ENCODE peak calls at places on chromosomes 7 and 10, in eight cellular contexts. L is esophagus squamous epithelium, O is IMR-90, K is psoas muscle, W is GM23248, J is cardiac muscle cell, D is body of pancreas, B is lower lobe of right lung. U is an unnamed sample.

GRCh38 chr7:23261843-23262452 is 15.4 kb downstream of the GPNMB start:
- DNase-seq in L (no peak), O (peak; percentile 67), K (peak; percentile 51), W (peak; percentile 81), J (peak; percentile 78), D (peak; percentile 60), B (peak; percentile 65), U (peak; percentile 77)

GRCh38 chr7:66741706-66742053 is 1.1 kb downstream of the RABGEF1 start:
- DNase-seq in L (no peak), O (peak; percentile 35), K (no peak), W (peak; percentile 69), J (peak; percentile 37), D (peak; percentile 37), B (no peak), U (no peak)

GRCh38 chr10:47031953-47032465 is 120.8 kb downstream of the PTPN20 start:
- DNase-seq in L (no peak), O (peak; percentile 41), K (peak; percentile 57), W (peak; percentile 90), J (no peak), D (peak; percentile 12), B (no peak), U (no peak)

GRCh38 chr10:90418869-90419652 is 438.8 kb downstream of the HTR7 start:
- DNase-seq in L (no peak), O (peak; percentile 97), K (no peak), W (no peak), J (peak; percentile 83), D (no peak), B (no peak), U (peak; percentile 57)

GRCh38 chr7:142094861-142095260 is 16.7 kb upstream of the MGAM2 start:
- DNase-seq in L (no peak), O (no peak), K (no peak), W (peak; percentile 46), J (no peak), D (no peak), B (no peak), U (no peak)

GRCh38 chr7:108598153-108598552 is 28.5 kb downstream of the DNAJB9 start:
- DNase-seq in L (no peak), O (no peak), K (no peak), W (no peak), J (no peak), D (no peak), B (no peak), U (no peak)

GRCh38 chr7:93921190-93921585 is 347 bp upstream of the GNG11 start:
- DNase-seq in L (no peak), O (no peak), K (no peak), W (peak; percentile 30), J (peak; percentile 30), D (no peak), B (no peak), U (no peak)

GRCh38 chr10:88066876-88067275 is 203.5 kb downstream of the PTEN start:
- DNase-seq in L (no peak), O (no peak), K (no peak), W (no peak), J (no peak), D (no peak), B (no peak), U (no peak)

GRCh38 chr10:21989453-21990154 is 13.9 kb downstream of the DNAJC1 start:
- DNase-seq in L (no peak), O (peak; percentile 52), K (peak; percentile 39), W (peak; percentile 91), J (peak; percentile 90), D (peak; percentile 59), B (peak; percentile 53), U (peak; percentile 75)

GRCh38 chr10:17425584-17426262 is 28.7 kb downstream of the ST8SIA6 start:
- DNase-seq in L (no peak), O (no peak), K (no peak), W (no peak), J (no peak), D (no peak), B (no peak), U (no peak)

GRCh38 chr7:116741625-116742316 is 69.8 kb downstream of the MET start:
- DNase-seq in L (no peak), O (peak; percentile 13), K (no peak), W (no peak), J (no peak), D (no peak), B (no peak), U (no peak)

GRCh38 chr10:83957168-83957750 is 182.1 kb upstream of the GHITM start:
- DNase-seq in L (no peak), O (no peak), K (no peak), W (no peak), J (no peak), D (no peak), B (no peak), U (no peak)

GRCh38 chr7:131556055-131556911 is at the start of gene PODXL:
- DNase-seq in L (no peak), O (peak; percentile 17), K (peak; percentile 80), W (peak; percentile 82), J (peak; percentile 66), D (peak; percentile 86), B (peak; percentile 83), U (peak; percentile 73)

GRCh38 chr10:52652431-52653220 is 120.0 kb downstream of the MBL2 start:
- DNase-seq in L (no peak), O (no peak), K (no peak), W (peak; percentile 32), J (peak; percentile 13), D (no peak), B (no peak), U (no peak)

GRCh38 chr7:64313740-64314491 is at the start of gene ZNF736:
- DNase-seq in L (peak; percentile 48), O (peak; percentile 94), K (peak; percentile 87), W (peak; percentile 97), J (peak; percentile 93), D (peak; percentile 88), B (peak; percentile 93), U (peak; percentile 70)

GRCh38 chr7:64310426-64310825 is 3.3 kb upstream of the ZNF736 start:
- DNase-seq in L (no peak), O (no peak), K (no peak), W (no peak), J (no peak), D (no peak), B (no peak), U (no peak)

GRCh38 chr7:64312826-64313225 is 935 bp upstream of the ZNF736 start:
- DNase-seq in L (no peak), O (no peak), K (no peak), W (peak; percentile 18), J (no peak), D (no peak), B (no peak), U (no peak)

GRCh38 chr7:64307254-64308018 is 6.3 kb upstream of the ZNF736 start:
- DNase-seq in L (peak; percentile 73), O (peak; percentile 68), K (peak; percentile 88), W (peak; percentile 92), J (peak; percentile 97), D (peak; percentile 94), B (peak; percentile 97), U (peak; percentile 75)

DNA sequence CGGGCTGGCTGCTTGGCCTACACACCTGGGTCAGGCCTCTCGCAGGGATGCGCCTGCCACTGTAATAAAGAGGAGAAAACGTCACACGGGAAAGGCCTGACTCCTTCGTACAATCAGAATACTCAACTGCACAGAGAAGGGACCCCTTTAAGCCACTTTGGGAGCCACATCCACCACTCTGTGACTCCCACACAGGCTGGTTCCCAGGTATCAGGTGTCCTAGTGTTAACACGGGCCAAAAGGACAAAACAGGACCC is 5.8 kb upstream of the ZNF736 start:
- DNase-seq in L (no peak), O (no peak), K (no peak), W (no peak), J (no peak), D (no peak), B (no peak), U (no peak)
- H3K9me3 ChIP-seq in L (no peaks in the 10 kb centered on the region), O (no peaks in the 10 kb centered on the region), K (no peaks in the 10 kb centered on the region), W (no peaks in the 10 kb centered on the region), J (no peaks in the 10 kb centered on the region), D (no peaks in the 10 kb centered on the region), B (no peaks in the 10 kb centered on the region), U (no peaks in the 10 kb centered on the region)

GRCh38 chr10:133087045-133087678 is 562 bp upstream of the ADGRA1 start:
- DNase-seq in L (no peak), O (no peak), K (no peak), W (no peak), J (no peak), D (no peak), B (no peak), U (no peak)
- H3K4me3 ChIP-seq in L (no peak overlapping the region), O (no peak overlapping the region), K (peak overlapping the region; percentile 51), W (no peak overlapping the region), J (no peak overlapping the region), D (no peak overlapping the region), B (no peak overlapping the region), U (no peak overlapping the region)

DNA sequence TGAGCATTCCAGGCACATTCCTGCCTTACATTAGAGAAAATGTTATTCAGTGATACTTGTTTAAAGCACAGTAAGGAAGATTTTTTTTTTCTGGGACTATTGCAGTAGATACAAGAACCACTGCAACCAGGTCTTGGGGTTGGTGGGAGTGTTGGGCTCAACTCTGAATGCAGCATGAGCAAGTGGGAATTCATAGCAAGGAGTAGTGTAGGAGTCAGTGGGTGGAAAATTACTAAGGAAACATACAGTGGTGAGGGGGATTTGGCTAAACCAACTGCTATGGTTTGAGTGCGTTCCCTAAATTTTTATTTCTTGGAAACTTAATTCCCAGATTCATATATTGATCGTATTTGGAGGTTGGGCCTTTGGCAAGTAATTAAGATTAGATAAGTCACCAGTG is 22.4 kb downstream of the WAC start:
- DNase-seq in L (no peak), O (no peak), K (no peak), W (no peak), J (no peak), D (no peak), B (no peak), U (no peak)
- H3K36me3 ChIP-seq in L (no peaks in the 10 kb centered on the region), O (peaks cover 13% of the 10 kb centered on the region), K (no peaks in the 10 kb centered on the region), W (peaks cover 25% of the 10 kb centered on the region), J (peaks cover 12% of the 10 kb centered on the region), D (no peaks in the 10 kb centered on the region), B (peaks cover 28% of the 10 kb centered on the region), U (peaks cover 3% of the 10 kb centered on the region)

GRCh38 chr7:64557601-64558322 is 5.1 kb downstream of the ZNF680 start:
- DNase-seq in L (no peak), O (no peak), K (no peak), W (no peak), J (no peak), D (no peak), B (no peak), U (no peak)

GRCh38 chr7:64558323-64558705 is 4.6 kb downstream of the ZNF680 start:
- DNase-seq in L (no peak), O (no peak), K (no peak), W (no peak), J (peak; percentile 22), D (no peak), B (no peak), U (no peak)

GRCh38 chr7:64558781-64559180 is 4.1 kb downstream of the ZNF680 start:
- DNase-seq in L (no peak), O (no peak), K (no peak), W (peak; percentile 46), J (peak; percentile 57), D (no peak), B (no peak), U (no peak)

GRCh38 chr7:64562246-64562620 is 638 bp downstream of the ZNF680 start:
- DNase-seq in L (no peak), O (no peak), K (no peak), W (no peak), J (no peak), D (no peak), B (no peak), U (no peak)

DNA sequence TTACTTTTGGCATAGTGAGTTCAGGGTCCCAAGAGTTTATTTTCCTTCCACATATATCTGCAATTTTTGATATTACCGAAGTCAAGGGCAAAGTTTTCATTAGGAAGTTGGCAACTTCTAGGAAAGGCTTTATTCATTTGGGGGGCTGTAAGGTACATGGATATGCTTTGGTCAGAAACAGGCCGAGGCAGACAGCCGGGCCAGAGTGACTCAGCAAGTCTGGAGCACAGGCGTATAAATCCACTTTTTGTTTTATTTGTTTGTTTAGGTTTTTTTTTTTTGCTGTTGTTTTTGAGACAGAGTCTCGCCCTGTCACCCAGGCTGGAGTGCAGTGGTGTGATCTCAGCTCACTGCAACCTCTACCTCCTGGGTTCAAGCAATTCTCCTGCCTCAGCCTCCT is 3.7 kb downstream of the ZNF680 start:
- DNase-seq in L (no peak), O (no peak), K (peak; percentile 20), W (peak; percentile 70), J (peak; percentile 65), D (peak; percentile 37), B (no peak), U (no peak)
- H3K9me3 ChIP-seq in L (no peaks in the 10 kb centered on the region), O (no peaks in the 10 kb centered on the region), K (no peaks in the 10 kb centered on the region), W (no peaks in the 10 kb centered on the region), J (no peaks in the 10 kb centered on the region), D (no peaks in the 10 kb centered on the region), B (no peaks in the 10 kb centered on the region), U (peaks cover 17% of the 10 kb centered on the region)

U was measured in Caco-2.